ENCODE peak calls at places on chromosomes 4 and X, in ten cellular contexts. C is K562, B is upper lobe of left lung, V is transverse colon, S is GM23338, U is HepG2, A is SK-N-SH, J is sigmoid colon, R is HCT116, K is H1. E is an unnamed sample.
A peak's percentile ranks its signal among the peaks of the same experiment; 100 is the strongest.

GRCh38 chrX:10158279-10158939 is 1.6 kb downstream of the CLCN4 start:
- DNase-seq in J (no peak), A (peak; percentile 84), V (no peak), K (peak; percentile 63), C (no peak), U (no peak), R (no peak), B (no peak), S (peak; percentile 68), E (peak; percentile 89)

GRCh38 chr4:61984260-61984909 is 784.3 kb downstream of the ADGRL3 start:
- DNase-seq in U (no peak), V (no peak), J (no peak), B (no peak), K (no peak), C (no peak), A (no peak), S (peak; percentile 64), R (no peak), E (no peak)

GRCh38 chr4:136562842-136563241 is 969.5 kb downstream of the PCDH18 start:
- DNase-seq in C (no peak), A (no peak), V (no peak), B (no peak), K (no peak), J (no peak), U (peak; percentile 13), R (no peak), S (peak; percentile 5), E (no peak)

GRCh38 chr4:98656443-98656842 is 2.0 kb downstream of the TSPAN5 start:
- DNase-seq in C (no peak), J (no peak), K (no peak), A (peak; percentile 21), V (no peak), U (no peak), B (no peak), S (no peak), R (no peak), E (no peak)

GRCh38 chr4:152992027-152992426 is 55.9 kb downstream of the FHDC1 start:
- DNase-seq in B (peak; percentile 69), C (no peak), S (no peak), U (no peak), K (no peak), R (no peak), V (peak; percentile 36), J (no peak), A (no peak), E (peak; percentile 44)

GRCh38 chr4:22942920-22943559 is 250.3 kb downstream of the GBA3 start:
- DNase-seq in S (peak; percentile 44), C (no peak), K (no peak), V (no peak), B (no peak), A (no peak), U (no peak), R (no peak), J (no peak), E (no peak)

GRCh38 chr4:89254847-89255246 is 52.8 kb downstream of the GPRIN3 start:
- DNase-seq in R (peak; percentile 37), J (no peak), A (peak; percentile 36), B (peak; percentile 49), C (peak; percentile 57), V (peak; percentile 40), S (peak; percentile 70), K (peak; percentile 63), U (peak; percentile 12), E (no peak)

GRCh38 chr4:76772498-76773106 is 125.3 kb downstream of the SOWAHB start:
- DNase-seq in B (no peak), S (peak; percentile 41), C (peak; percentile 49), R (no peak), A (no peak), U (no peak), K (no peak), J (no peak), V (no peak), E (no peak)

GRCh38 chr4:129583868-129584267 is 487.9 kb downstream of the C4orf33 start:
- DNase-seq in B (no peak), V (no peak), A (no peak), K (no peak), C (no peak), U (no peak), J (no peak), S (no peak), R (no peak), E (no peak)

GRCh38 chr4:127479031-127479622 is 153.6 kb upstream of the INTU start:
- DNase-seq in S (peak; percentile 76), K (no peak), A (peak; percentile 9), V (no peak), B (no peak), J (no peak), U (peak; percentile 5), R (peak; percentile 39), C (peak; percentile 54), E (no peak)

GRCh38 chr4:15691346-15692140 is 9.9 kb downstream of the FAM200B start:
- DNase-seq in U (peak; percentile 14), C (no peak), B (no peak), S (no peak), V (no peak), K (no peak), A (no peak), J (no peak), R (no peak), E (no peak)

GRCh38 chrX:121000589-121000988 is 15.0 kb upstream of the CT47A1 start:
- DNase-seq in C (peak; percentile 46), U (peak; percentile 30), K (no peak), V (no peak), A (peak; percentile 3), J (no peak), S (peak; percentile 26), B (no peak), R (peak; percentile 36), E (no peak)

GRCh38 chr4:93063325-93063724 is 759.6 kb downstream of the GRID2 start:
- DNase-seq in U (no peak), K (no peak), J (no peak), C (no peak), V (no peak), R (no peak), A (no peak), S (no peak), B (no peak), E (no peak)

GRCh38 chrX:91137881-91138280 is 296.8 kb upstream of the PABPC5 start:
- DNase-seq in U (no peak), V (no peak), K (no peak), C (no peak), R (no peak), S (no peak), J (no peak), B (no peak), A (no peak), E (no peak)

DNA sequence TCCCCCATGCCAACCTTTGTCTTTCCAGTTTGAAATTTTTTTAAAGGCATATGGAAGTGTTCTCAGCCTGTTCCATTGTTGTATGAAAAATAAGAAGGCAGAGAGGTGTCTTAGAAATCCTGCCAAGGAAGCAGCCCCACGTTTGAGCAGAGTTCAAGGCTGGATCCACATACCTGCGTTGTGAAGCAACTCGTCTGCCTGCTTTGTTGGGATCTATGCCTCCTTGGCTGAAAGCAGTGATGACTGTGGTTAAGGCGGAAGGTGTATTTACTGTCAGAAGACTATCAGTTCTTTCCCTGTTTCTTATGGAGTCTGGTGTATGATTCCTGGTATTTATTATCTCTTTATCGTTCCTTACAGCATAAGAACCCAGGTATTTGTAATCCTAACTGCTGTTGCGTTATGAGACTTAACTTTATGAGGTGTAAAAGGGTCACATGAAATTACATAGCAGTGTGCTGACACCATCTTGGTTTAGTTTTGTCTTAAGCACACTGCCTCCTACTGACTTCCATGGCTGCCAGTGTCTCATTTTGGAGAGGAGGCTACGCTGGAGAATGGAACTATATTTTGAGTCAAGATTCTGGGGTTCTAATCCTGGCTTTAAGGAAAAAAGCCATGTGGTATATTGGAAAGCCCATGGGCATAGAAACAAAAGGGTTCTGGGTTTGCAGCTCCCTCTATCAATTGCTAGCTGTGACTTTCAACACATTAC is 3.1 kb upstream of the MSMO1 start:
- DNase-seq in A (no peak), B (no peak), S (no peak), J (no peak), C (no peak), V (no peak), U (no peak), R (no peak), K (no peak), E (no peak)
- TF ChIP-seq POLR2AphosphoS5 in A (no peak), B (no peak), S (no peak), J (no peak), C (no peak), V (no peak), U (no peak), R (no peak), K (no peak), E (no peak)

GRCh38 chrX:7067266-7067665 is 80.2 kb upstream of the STS start:
- DNase-seq in U (no peak), A (no peak), B (no peak), R (no peak), V (no peak), C (no peak), S (no peak), K (no peak), J (no peak), E (no peak)
- H3K4me3 ChIP-seq in U (no peak overlapping the region), A (no peak overlapping the region), B (no peak overlapping the region), R (no peak overlapping the region), V (no peak overlapping the region), C (no peak overlapping the region), S (no peak overlapping the region), K (no peak overlapping the region), J (no peak overlapping the region), E (no peak overlapping the region)

GRCh38 chr4:54092800-54093608 is 7.0 kb upstream of the GSX2 start:
- DNase-seq in J (no peak), U (no peak), C (no peak), B (no peak), R (no peak), S (no peak), A (no peak), V (no peak), K (no peak), E (no peak)

GRCh38 chr4:54092405-54092759 is 7.6 kb upstream of the GSX2 start:
- DNase-seq in B (no peak), K (no peak), V (no peak), S (no peak), A (no peak), J (no peak), C (no peak), U (no peak), R (no peak), E (no peak)

GRCh38 chr4:54090404-54090803 is 9.6 kb upstream of the GSX2 start:
- DNase-seq in K (no peak), R (no peak), A (no peak), J (no peak), C (no peak), B (no peak), S (no peak), V (no peak), U (no peak), E (no peak)

GRCh38 chr4:54090804-54091623 is 8.9 kb upstream of the GSX2 start:
- DNase-seq in K (no peak), C (no peak), B (no peak), A (peak; percentile 77), U (peak; percentile 38), V (peak; percentile 50), R (no peak), S (peak; percentile 47), J (no peak), E (no peak)

GRCh38 chr4:54091637-54092404 is 8.1 kb upstream of the GSX2 start:
- DNase-seq in J (peak; percentile 89), R (no peak), V (peak; percentile 82), B (peak; percentile 69), S (peak; percentile 63), K (peak; percentile 52), C (peak; percentile 58), A (peak; percentile 89), U (peak; percentile 35), E (peak; percentile 93)
- TF ChIP-seq POLR2AphosphoS5 in J (no peak), R (no peak), V (peak; percentile 39), B (no peak), S (no peak), K (no peak), C (no peak), A (peak; percentile 80), U (peak; percentile 88), E (peak; percentile 56)

GRCh38 chr4:5708829-5709680 is 696 bp upstream of the EVC2 start:
- DNase-seq in U (no peak), A (no peak), K (peak; percentile 49), V (no peak), C (no peak), R (no peak), J (peak; percentile 82), S (peak; percentile 36), B (peak; percentile 19), E (no peak)
- H3K4me3 ChIP-seq in U (no peak overlapping the region), A (no peak overlapping the region), K (peak overlapping the region; percentile 58), V (peak overlapping the region; percentile 40), C (no peak overlapping the region), R (no peak overlapping the region), J (peak overlapping the region; percentile 84), S (peak overlapping the region; percentile 76), B (peak overlapping the region; percentile 76), E (peak overlapping the region; percentile 55)